ENCODE peak calls at places on chromosomes 13 and 19, in seven cellular contexts. One of them, this sample, is unnamed.

GRCh38 chr19:53532362-53532761 is 5.6 kb upstream of the ZNF331 start:
- DNase-seq in ovary: no peak
- DNase-seq in body of pancreas: no peak
- DNase-seq in H54: no peak
- DNase-seq in thyroid gland: no peak
- DNase-seq in testis: no peak
- DNase-seq in K562: no peak
- DNase-seq in this sample: no peak

GRCh38 chr13:91157273-91158014 is 190.0 kb upstream of the MIR17HG start:
- DNase-seq in thyroid gland: no peak
- DNase-seq in body of pancreas: no peak
- DNase-seq in H54: no peak
- DNase-seq in testis: no peak
- DNase-seq in ovary: no peak
- DNase-seq in K562: no peak
- DNase-seq in this sample: no peak

GRCh38 chr19:1045247-1045603 is 5.3 kb downstream of the ABCA7 start:
- DNase-seq in H54: peak; percentile 75
- DNase-seq in K562: peak; percentile 94
- DNase-seq in body of pancreas: peak; percentile 50
- DNase-seq in thyroid gland: no peak
- DNase-seq in testis: peak; percentile 94
- DNase-seq in ovary: no peak
- DNase-seq in this sample: peak; percentile 89

GRCh38 chr13:82636119-82636518 is 1246.2 kb downstream of the SLITRK1 start:
- DNase-seq in K562: no peak
- DNase-seq in thyroid gland: no peak
- DNase-seq in body of pancreas: no peak
- DNase-seq in ovary: no peak
- DNase-seq in H54: no peak
- DNase-seq in testis: no peak
- DNase-seq in this sample: no peak

GRCh38 chr19:30066781-30067759 is 125.0 kb downstream of the URI1 start:
- DNase-seq in K562: no peak
- DNase-seq in H54: no peak
- DNase-seq in body of pancreas: no peak
- DNase-seq in testis: no peak
- DNase-seq in ovary: no peak
- DNase-seq in thyroid gland: no peak
- DNase-seq in this sample: no peak

GRCh38 chr19:50418186-50419021 is at the start of gene SPIB:
- DNase-seq in testis: no peak
- DNase-seq in H54: no peak
- DNase-seq in body of pancreas: no peak
- DNase-seq in ovary: no peak
- DNase-seq in thyroid gland: no peak
- DNase-seq in K562: no peak
- DNase-seq in this sample: no peak

GRCh38 chr13:21749410-21749809 is 78.5 kb downstream of the FGF9 start:
- DNase-seq in ovary: no peak
- DNase-seq in K562: no peak
- DNase-seq in body of pancreas: no peak
- DNase-seq in thyroid gland: no peak
- DNase-seq in H54: no peak
- DNase-seq in testis: no peak
- DNase-seq in this sample: no peak

GRCh38 chr19:11191273-11191755 is 6.0 kb downstream of the KANK2 start:
- DNase-seq in ovary: peak; percentile 57
- DNase-seq in K562: peak; percentile 82
- DNase-seq in body of pancreas: peak; percentile 25
- DNase-seq in H54: peak; percentile 84
- DNase-seq in thyroid gland: peak; percentile 42
- DNase-seq in testis: peak; percentile 67
- DNase-seq in this sample: no peak

GRCh38 chr19:52231154-52231565 is 38.2 kb upstream of the ZNF766 start:
- DNase-seq in K562: no peak
- DNase-seq in body of pancreas: no peak
- DNase-seq in H54: no peak
- DNase-seq in testis: peak; percentile 74
- DNase-seq in thyroid gland: no peak
- DNase-seq in ovary: no peak
- DNase-seq in this sample: no peak

GRCh38 chr13:113904411-113904810 is 40.5 kb upstream of the GAS6 start:
- DNase-seq in ovary: no peak
- DNase-seq in thyroid gland: no peak
- DNase-seq in testis: peak; percentile 42
- DNase-seq in H54: no peak
- DNase-seq in body of pancreas: peak; percentile 64
- DNase-seq in K562: no peak
- DNase-seq in this sample: peak; percentile 41

GRCh38 chr19:11252665-11253355 is 9.5 kb downstream of the DOCK6 start:
- DNase-seq in ovary: no peak
- DNase-seq in K562: no peak
- DNase-seq in testis: no peak
- DNase-seq in body of pancreas: no peak
- DNase-seq in H54: no peak
- DNase-seq in thyroid gland: no peak
- DNase-seq in this sample: no peak

GRCh38 chr19:45172173-45172572 is 5.9 kb downstream of the TRAPPC6A start:
- DNase-seq in ovary: no peak
- DNase-seq in body of pancreas: no peak
- DNase-seq in thyroid gland: no peak
- DNase-seq in H54: no peak
- DNase-seq in testis: no peak
- DNase-seq in K562: no peak
- DNase-seq in this sample: no peak

DNA sequence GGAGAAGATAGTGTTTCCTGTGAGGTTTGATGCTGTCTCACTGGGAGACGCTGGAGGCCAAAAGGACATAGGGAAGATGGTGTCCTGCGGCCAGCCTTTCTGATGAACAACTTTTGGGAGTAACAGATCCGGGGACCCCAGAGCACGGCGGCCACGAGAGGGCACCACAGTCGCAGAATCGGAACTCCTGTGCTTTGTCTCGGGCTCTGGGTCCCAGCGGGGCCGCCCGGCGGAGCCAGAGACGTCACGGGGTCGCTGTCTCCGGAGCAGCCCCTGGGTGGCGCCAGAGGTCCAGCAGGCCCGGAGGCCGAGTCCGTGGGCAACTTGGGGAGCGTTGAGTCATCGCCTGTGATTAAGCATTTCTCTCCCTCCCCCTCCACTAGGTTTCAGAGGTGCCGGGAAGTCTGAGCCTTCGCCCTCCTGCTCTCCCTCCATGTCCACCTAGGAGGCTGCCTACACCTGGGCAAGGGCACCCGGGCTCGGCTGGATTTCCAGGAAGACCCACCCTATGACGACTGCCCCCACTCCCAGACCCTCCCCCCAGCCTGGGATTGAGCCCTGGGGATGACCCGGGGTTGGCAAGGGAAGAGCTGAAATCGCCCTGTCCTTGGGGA is 3.2 kb downstream of the NANOS3 start:
- DNase-seq in testis: peak; percentile 98
- DNase-seq in thyroid gland: peak; percentile 98
- DNase-seq in H54: peak; percentile 97
- DNase-seq in K562: peak; percentile 97
- DNase-seq in body of pancreas: peak; percentile 99
- DNase-seq in ovary: peak; percentile 98
- DNase-seq in this sample: peak; percentile 99
- TF ChIP-seq POLR2A in testis: no peak
- TF ChIP-seq POLR2A in thyroid gland: peak; percentile 16
- TF ChIP-seq POLR2A in H54: peak; percentile 13
- TF ChIP-seq POLR2A in K562: peak; percentile 60
- TF ChIP-seq POLR2A in body of pancreas: peak; percentile 75
- TF ChIP-seq POLR2A in ovary: peak; percentile 25
- TF ChIP-seq POLR2A in this sample: peak; percentile 44

GRCh38 chr13:93730780-93731179 is 504.2 kb downstream of the GPC6 start:
- DNase-seq in thyroid gland: no peak
- DNase-seq in K562: no peak
- DNase-seq in testis: no peak
- DNase-seq in ovary: no peak
- DNase-seq in H54: no peak
- DNase-seq in body of pancreas: no peak
- DNase-seq in this sample: no peak
- TF ChIP-seq POLR2A in thyroid gland: no peak
- TF ChIP-seq POLR2A in K562: no peak
- TF ChIP-seq POLR2A in testis: no peak
- TF ChIP-seq POLR2A in ovary: no peak
- TF ChIP-seq POLR2A in H54: no peak
- TF ChIP-seq POLR2A in body of pancreas: no peak
- TF ChIP-seq POLR2A in this sample: no peak

DNA sequence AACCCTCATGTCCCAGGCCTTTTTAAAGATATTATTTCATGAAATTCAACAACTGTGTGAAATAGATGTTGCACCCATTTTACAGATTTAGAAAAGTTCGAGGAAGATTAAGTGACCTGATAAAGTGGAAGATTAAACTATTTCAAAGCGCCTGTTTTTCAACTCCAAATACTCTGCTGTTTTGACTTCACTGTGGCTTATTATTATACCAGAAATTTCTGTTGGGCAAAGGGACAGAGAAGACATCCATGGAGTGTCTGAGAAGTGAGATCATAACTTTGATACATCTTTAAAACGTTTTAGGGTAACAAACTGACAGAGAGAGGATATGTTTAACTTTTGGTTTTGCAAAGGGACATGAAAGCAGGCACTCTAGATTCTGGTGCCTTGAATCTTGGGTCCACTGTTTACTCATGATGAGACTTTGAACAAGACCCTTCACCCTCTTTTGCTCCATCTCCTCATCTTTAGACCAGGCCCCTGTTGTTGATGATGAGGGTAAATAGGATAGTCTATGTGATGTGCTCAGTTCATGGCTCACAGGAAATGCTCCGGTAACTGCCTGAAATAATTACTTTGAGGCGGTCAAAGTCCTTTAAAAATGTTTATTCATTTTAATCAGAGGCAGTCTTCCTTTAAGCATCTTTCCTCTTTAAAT is 55.4 kb downstream of the RFC3 start:
- DNase-seq in H54: no peak
- DNase-seq in K562: no peak
- DNase-seq in ovary: no peak
- DNase-seq in testis: no peak
- DNase-seq in body of pancreas: no peak
- DNase-seq in thyroid gland: no peak
- DNase-seq in this sample: no peak
- TF ChIP-seq POLR2A in H54: no peak
- TF ChIP-seq POLR2A in K562: no peak
- TF ChIP-seq POLR2A in ovary: no peak
- TF ChIP-seq POLR2A in testis: no peak
- TF ChIP-seq POLR2A in body of pancreas: no peak
- TF ChIP-seq POLR2A in thyroid gland: no peak
- TF ChIP-seq POLR2A in this sample: no peak

GRCh38 chr19:2896694-2897093 is 4.0 kb upstream of the ZNF57 start:
- DNase-seq in H54: no peak
- DNase-seq in ovary: no peak
- DNase-seq in K562: no peak
- DNase-seq in testis: no peak
- DNase-seq in body of pancreas: no peak
- DNase-seq in thyroid gland: no peak
- DNase-seq in this sample: no peak

GRCh38 chr19:2905918-2906519 is 5.3 kb downstream of the ZNF57 start:
- DNase-seq in K562: no peak
- DNase-seq in H54: no peak
- DNase-seq in thyroid gland: no peak
- DNase-seq in ovary: no peak
- DNase-seq in body of pancreas: no peak
- DNase-seq in testis: no peak
- DNase-seq in this sample: no peak

GRCh38 chr19:2902590-2903218 is 2.0 kb downstream of the ZNF57 start:
- DNase-seq in body of pancreas: no peak
- DNase-seq in K562: no peak
- DNase-seq in ovary: no peak
- DNase-seq in thyroid gland: no peak
- DNase-seq in H54: no peak
- DNase-seq in testis: no peak
- DNase-seq in this sample: no peak

GRCh38 chr19:2900296-2901252 is at the start of gene ZNF57:
- DNase-seq in testis: peak; percentile 100
- DNase-seq in K562: peak; percentile 99
- DNase-seq in thyroid gland: peak; percentile 100
- DNase-seq in body of pancreas: peak; percentile 100
- DNase-seq in H54: peak; percentile 100
- DNase-seq in ovary: peak; percentile 99
- DNase-seq in this sample: peak; percentile 97
- TF ChIP-seq POLR2A in testis: no peak
- TF ChIP-seq POLR2A in K562: peak; percentile 70
- TF ChIP-seq POLR2A in thyroid gland: peak; percentile 55
- TF ChIP-seq POLR2A in body of pancreas: peak; percentile 74
- TF ChIP-seq POLR2A in H54: peak; percentile 64
- TF ChIP-seq POLR2A in ovary: no peak
- TF ChIP-seq POLR2A in this sample: peak; percentile 56

GRCh38 chr13:29953542-29953941 is 103.1 kb upstream of the UBL3 start:
- DNase-seq in K562: no peak
- DNase-seq in body of pancreas: no peak
- DNase-seq in ovary: no peak
- DNase-seq in thyroid gland: no peak
- DNase-seq in H54: no peak
- DNase-seq in testis: no peak
- DNase-seq in this sample: no peak

GRCh38 chr13:29952245-29952644 is 101.8 kb upstream of the UBL3 start:
- DNase-seq in H54: no peak
- DNase-seq in ovary: no peak
- DNase-seq in K562: no peak
- DNase-seq in testis: no peak
- DNase-seq in body of pancreas: no peak
- DNase-seq in thyroid gland: no peak
- DNase-seq in this sample: no peak

GRCh38 chr13:29956771-29957170 is 106.4 kb upstream of the UBL3 start:
- DNase-seq in K562: no peak
- DNase-seq in thyroid gland: no peak
- DNase-seq in H54: no peak
- DNase-seq in testis: no peak
- DNase-seq in body of pancreas: no peak
- DNase-seq in ovary: no peak
- DNase-seq in this sample: no peak

GRCh38 chr13:29955137-29955650 is 104.8 kb upstream of the UBL3 start:
- DNase-seq in body of pancreas: no peak
- DNase-seq in thyroid gland: no peak
- DNase-seq in H54: no peak
- DNase-seq in ovary: no peak
- DNase-seq in K562: no peak
- DNase-seq in testis: no peak
- DNase-seq in this sample: no peak

GRCh38 chr13:29954082-29955043 is 103.9 kb upstream of the UBL3 start:
- DNase-seq in H54: no peak
- DNase-seq in testis: no peak
- DNase-seq in K562: no peak
- DNase-seq in ovary: no peak
- DNase-seq in thyroid gland: peak; percentile 56
- DNase-seq in body of pancreas: no peak
- DNase-seq in this sample: no peak
- TF ChIP-seq POLR2A in H54: no peak
- TF ChIP-seq POLR2A in testis: no peak
- TF ChIP-seq POLR2A in K562: no peak
- TF ChIP-seq POLR2A in ovary: no peak
- TF ChIP-seq POLR2A in thyroid gland: no peak
- TF ChIP-seq POLR2A in body of pancreas: no peak
- TF ChIP-seq POLR2A in this sample: no peak